ENCODE peak calls at places on chromosome 9, in five cellular contexts. A, O, D, C and T are unnamed samples.

GRCh38 chr9:89328064-89328463 is 9.8 kb downstream of the SECISBP2 start:
- DNase-seq in D (no peak), A (no peak), O (no peak), C (peak; percentile 53), T (no peak)

GRCh38 chr9:133492061-133493021 is 13.4 kb upstream of the SLC2A6 start:
- DNase-seq in D (no peak), O (no peak), A (no peak), C (no peak), T (no peak)

GRCh38 chr9:38641985-38642864 is 21.8 kb upstream of the ANKRD18A start:
- DNase-seq in C (peak; percentile 69), D (no peak), A (peak; percentile 59), O (peak; percentile 52), T (peak; percentile 67)

GRCh38 chr9:117697046-117697445 is 7.2 kb upstream of the TLR4 start:
- DNase-seq in A (no peak), D (no peak), O (no peak), C (no peak), T (no peak)

GRCh38 chr9:69292078-69292477 is 32.9 kb upstream of the ENTREP1 start:
- DNase-seq in A (peak; percentile 34), D (no peak), O (no peak), C (no peak), T (peak; percentile 46)

GRCh38 chr9:110048976-110049698 is 158.8 kb downstream of the C9orf152 start:
- DNase-seq in A (no peak), D (no peak), O (peak; percentile 50), C (peak; percentile 35), T (peak; percentile 44)

GRCh38 chr9:70347046-70347445 is 67.4 kb downstream of the KLF9 start:
- DNase-seq in D (no peak), A (no peak), O (no peak), C (no peak), T (no peak)

GRCh38 chr9:21569721-21570120 is 87.6 kb upstream of the IFNE start:
- DNase-seq in O (no peak), A (no peak), D (no peak), C (no peak), T (no peak)

GRCh38 chr9:11312976-11313375 is 700.2 kb upstream of the PTPRD start:
- DNase-seq in A (no peak), C (no peak), O (no peak), D (no peak), T (no peak)

GRCh38 chr9:94697972-94698581 is 28.4 kb upstream of the AOPEP start:
- DNase-seq in O (peak; percentile 13), D (peak; percentile 57), A (no peak), C (no peak), T (no peak)

GRCh38 chr9:127333326-127334064 is 63.5 kb upstream of the SLC2A8 start:
- DNase-seq in D (no peak), A (no peak), C (no peak), O (peak; percentile 33), T (no peak)

GRCh38 chr9:88387733-88388202 is 476 bp upstream of the SPIN1 start:
- DNase-seq in A (peak; percentile 55), D (peak; percentile 59), C (peak; percentile 52), O (peak; percentile 59), T (no peak)

GRCh38 chr9:134236001-134236421 is 71.6 kb upstream of the RNU6ATAC start:
- DNase-seq in D (no peak), O (peak; percentile 24), C (no peak), A (no peak), T (no peak)

GRCh38 chr9:33166263-33167083 is 663 bp downstream of the B4GALT1 start:
- DNase-seq in O (peak; percentile 31), C (no peak), D (no peak), A (no peak), T (peak; percentile 50)

GRCh38 chr9:133715295-133715865 is 22.8 kb downstream of the SARDH start:
- DNase-seq in D (no peak), O (peak; percentile 41), C (no peak), A (no peak), T (no peak)

GRCh38 chr9:29798599-29798998 is 2225.3 kb upstream of the C9orf72 start:
- DNase-seq in D (no peak), C (no peak), A (no peak), O (no peak), T (no peak)

GRCh38 chr9:29796291-29796952 is 2223.1 kb upstream of the C9orf72 start:
- DNase-seq in A (no peak), O (no peak), D (no peak), C (no peak), T (no peak)

GRCh38 chr9:29799227-29799626 is 2225.9 kb upstream of the C9orf72 start:
- DNase-seq in D (no peak), A (no peak), O (no peak), C (no peak), T (no peak)

GRCh38 chr9:29793970-29794369 is 2220.7 kb upstream of the C9orf72 start:
- DNase-seq in A (no peak), C (no peak), D (no peak), O (no peak), T (no peak)
- H2AFZ ChIP-seq in A (no peak overlapping the region), C (no peak overlapping the region), D (no peak overlapping the region), O (no peak overlapping the region), T (no peak overlapping the region)

DNA sequence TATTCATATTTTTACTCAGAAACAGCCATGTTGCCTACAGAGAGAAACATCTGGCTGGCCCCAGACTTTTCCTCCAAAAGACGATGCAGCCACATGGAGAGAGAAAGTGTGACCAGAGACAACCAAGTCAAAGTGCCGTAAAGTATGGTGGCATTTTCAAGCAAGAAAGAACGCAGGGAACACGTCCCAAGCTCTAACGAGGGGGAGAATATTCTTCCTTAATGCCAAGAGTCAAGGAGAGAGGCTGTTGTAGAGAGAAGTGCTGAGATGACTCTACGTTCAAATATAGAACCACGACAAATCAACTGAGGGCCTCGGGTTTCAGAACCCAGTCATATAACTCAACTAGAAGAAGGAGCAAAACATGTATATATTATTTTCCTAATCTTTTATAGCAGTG is 55.9 kb downstream of the FNBP1 start:
- DNase-seq in A (no peak), C (no peak), D (no peak), O (no peak), T (no peak)
- H3K4me2 ChIP-seq in A (no peak overlapping the region), C (no peak overlapping the region), D (no peak overlapping the region), O (no peak overlapping the region), T (no peak overlapping the region)

GRCh38 chr9:130608554-130609122 is 29.3 kb downstream of the FUBP3 start:
- DNase-seq in O (no peak), D (no peak), A (no peak), C (no peak), T (no peak)
- H4K20me1 ChIP-seq in O (no peaks in the 10 kb centered on the region), D (peaks cover 42% of the 10 kb centered on the region), A (no peaks in the 10 kb centered on the region), C (peaks cover 5% of the 10 kb centered on the region), T (no peaks in the 10 kb centered on the region)

DNA sequence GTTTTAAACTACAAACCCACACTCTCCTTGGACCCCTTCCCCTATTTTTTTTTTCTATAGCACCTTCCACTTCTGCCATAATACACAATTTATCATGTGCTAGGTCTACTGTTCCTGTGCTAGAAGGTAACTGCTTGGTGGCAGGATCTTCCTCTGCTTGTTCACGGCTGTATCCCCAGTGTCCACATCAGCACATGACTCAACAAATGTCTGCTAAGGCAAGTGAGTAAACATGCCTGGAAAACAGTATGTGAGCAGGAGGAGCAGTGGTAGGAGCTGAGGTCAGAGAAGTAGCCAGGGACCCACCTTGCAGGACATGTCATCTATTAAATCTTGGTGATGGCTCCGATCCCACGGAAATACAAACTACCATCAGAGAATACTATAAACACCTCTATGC is 79.4 kb downstream of the AUH start:
- DNase-seq in A (no peak), O (no peak), C (peak; percentile 53), D (no peak), T (no peak)
- H2AFZ ChIP-seq in A (no peak overlapping the region), O (no peak overlapping the region), C (no peak overlapping the region), D (no peak overlapping the region), T (no peak overlapping the region)

DNA sequence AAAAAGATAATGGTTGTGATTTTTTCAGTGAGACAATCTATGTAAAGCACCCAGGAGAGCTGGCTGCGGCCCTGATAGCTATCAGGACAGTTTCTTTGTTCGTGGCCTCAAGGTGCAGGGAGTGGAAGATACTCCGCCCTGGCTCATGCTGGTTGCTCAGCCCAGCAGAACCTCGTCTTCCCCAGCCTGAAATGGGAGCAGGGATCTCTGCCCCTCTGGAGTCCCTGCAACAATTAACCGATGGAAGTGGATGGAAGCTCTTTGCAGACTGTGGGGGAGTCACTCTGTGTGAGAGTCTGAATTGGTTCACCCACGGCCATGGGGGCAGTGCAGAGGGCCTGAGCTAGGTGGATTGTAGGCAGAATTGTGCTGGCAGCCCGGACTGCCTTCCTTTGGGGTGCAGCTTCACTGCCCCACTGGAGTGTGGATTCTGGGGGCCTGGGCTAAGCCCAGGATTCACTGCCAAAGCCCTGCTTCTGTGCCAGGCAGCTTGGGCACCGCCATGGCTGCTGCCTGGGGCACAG is 2.8 kb downstream of the AIF1L start:
- DNase-seq in A (no peak), D (no peak), O (no peak), C (no peak), T (no peak)
- H3K4me2 ChIP-seq in A (no peak overlapping the region), D (no peak overlapping the region), O (no peak overlapping the region), C (no peak overlapping the region), T (no peak overlapping the region)